ENCODE peak calls at places on chromosome 3, in nine cellular contexts. One of them, this sample, is unnamed.

GRCh38 chr3:23999012-23999641 is 54.0 kb downstream of the NR1D2 start:
- DNase-seq in HCT116: peak
- DNase-seq in fibroblast of mammary gland: peak
- DNase-seq in NB4: peak
- DNase-seq in tibial artery: peak
- DNase-seq in foreskin fibroblast: peak
- DNase-seq in adrenal gland: peak
- DNase-seq in dorsolateral prefrontal cortex: peak
- DNase-seq in heart left ventricle: peak
- DNase-seq in this sample: no peak

GRCh38 chr3:23867400-23867799 is 49.4 kb downstream of the NKIRAS1 start:
- DNase-seq in heart left ventricle: no peak
- DNase-seq in fibroblast of mammary gland: no peak
- DNase-seq in tibial artery: no peak
- DNase-seq in adrenal gland: no peak
- DNase-seq in dorsolateral prefrontal cortex: no peak
- DNase-seq in HCT116: no peak
- DNase-seq in NB4: no peak
- DNase-seq in foreskin fibroblast: no peak
- DNase-seq in this sample: no peak

GRCh38 chr3:128576290-128576689 is 74.3 kb downstream of the RPN1 start:
- DNase-seq in fibroblast of mammary gland: no peak
- DNase-seq in tibial artery: no peak
- DNase-seq in NB4: no peak
- DNase-seq in adrenal gland: no peak
- DNase-seq in heart left ventricle: no peak
- DNase-seq in dorsolateral prefrontal cortex: no peak
- DNase-seq in foreskin fibroblast: no peak
- DNase-seq in HCT116: no peak
- DNase-seq in this sample: no peak

GRCh38 chr3:190370369-190370768 is 17.6 kb upstream of the CLDN16 start:
- DNase-seq in dorsolateral prefrontal cortex: no peak
- DNase-seq in tibial artery: no peak
- DNase-seq in HCT116: no peak
- DNase-seq in foreskin fibroblast: no peak
- DNase-seq in fibroblast of mammary gland: no peak
- DNase-seq in adrenal gland: no peak
- DNase-seq in NB4: no peak
- DNase-seq in heart left ventricle: no peak
- DNase-seq in this sample: no peak

GRCh38 chr3:128167973-128168674 is 14.8 kb downstream of the EEFSEC start:
- DNase-seq in foreskin fibroblast: peak
- DNase-seq in heart left ventricle: peak
- DNase-seq in adrenal gland: no peak
- DNase-seq in NB4: peak
- DNase-seq in HCT116: no peak
- DNase-seq in tibial artery: no peak
- DNase-seq in fibroblast of mammary gland: no peak
- DNase-seq in dorsolateral prefrontal cortex: no peak
- DNase-seq in this sample: no peak

GRCh38 chr3:33041909-33042308 is 55.0 kb downstream of the GLB1 start:
- DNase-seq in HCT116: no peak
- DNase-seq in foreskin fibroblast: no peak
- DNase-seq in dorsolateral prefrontal cortex: no peak
- DNase-seq in adrenal gland: no peak
- DNase-seq in NB4: no peak
- DNase-seq in tibial artery: no peak
- DNase-seq in fibroblast of mammary gland: no peak
- DNase-seq in heart left ventricle: no peak
- DNase-seq in this sample: no peak

GRCh38 chr3:30643763-30644462 is 37.5 kb downstream of the TGFBR2 start:
- DNase-seq in NB4: peak
- DNase-seq in dorsolateral prefrontal cortex: no peak
- DNase-seq in adrenal gland: peak
- DNase-seq in HCT116: no peak
- DNase-seq in heart left ventricle: no peak
- DNase-seq in foreskin fibroblast: no peak
- DNase-seq in tibial artery: no peak
- DNase-seq in fibroblast of mammary gland: no peak
- DNase-seq in this sample: no peak

GRCh38 chr3:177827517-177828249 is 630.4 kb upstream of the TBL1XR1 start:
- DNase-seq in tibial artery: no peak
- DNase-seq in foreskin fibroblast: peak
- DNase-seq in HCT116: no peak
- DNase-seq in adrenal gland: peak
- DNase-seq in heart left ventricle: no peak
- DNase-seq in dorsolateral prefrontal cortex: no peak
- DNase-seq in fibroblast of mammary gland: peak
- DNase-seq in NB4: no peak
- DNase-seq in this sample: no peak

GRCh38 chr3:133459400-133459799 is 59.5 kb downstream of the BFSP2 start:
- DNase-seq in tibial artery: peak
- DNase-seq in HCT116: no peak
- DNase-seq in NB4: no peak
- DNase-seq in foreskin fibroblast: no peak
- DNase-seq in adrenal gland: no peak
- DNase-seq in fibroblast of mammary gland: no peak
- DNase-seq in dorsolateral prefrontal cortex: no peak
- DNase-seq in heart left ventricle: peak
- DNase-seq in this sample: peak

GRCh38 chr3:128784228-128784627 is 58.2 kb downstream of the RAB7A start:
- DNase-seq in HCT116: no peak
- DNase-seq in adrenal gland: peak
- DNase-seq in foreskin fibroblast: no peak
- DNase-seq in heart left ventricle: peak
- DNase-seq in NB4: peak
- DNase-seq in dorsolateral prefrontal cortex: peak
- DNase-seq in tibial artery: no peak
- DNase-seq in fibroblast of mammary gland: peak
- DNase-seq in this sample: no peak

GRCh38 chr3:138493804-138494606 is 59.6 kb downstream of the ESYT3 start:
- DNase-seq in NB4: peak
- DNase-seq in tibial artery: no peak
- DNase-seq in fibroblast of mammary gland: peak
- DNase-seq in heart left ventricle: no peak
- DNase-seq in adrenal gland: no peak
- DNase-seq in dorsolateral prefrontal cortex: no peak
- DNase-seq in HCT116: no peak
- DNase-seq in foreskin fibroblast: peak
- DNase-seq in this sample: no peak

GRCh38 chr3:101131767-101132166 is 138.5 kb upstream of the ABI3BP start:
- DNase-seq in NB4: peak
- DNase-seq in fibroblast of mammary gland: no peak
- DNase-seq in heart left ventricle: no peak
- DNase-seq in foreskin fibroblast: no peak
- DNase-seq in tibial artery: no peak
- DNase-seq in HCT116: no peak
- DNase-seq in adrenal gland: no peak
- DNase-seq in dorsolateral prefrontal cortex: no peak
- DNase-seq in this sample: no peak

GRCh38 chr3:128383316-128384235 is 83.1 kb downstream of the DNAJB8 start:
- DNase-seq in NB4: peak
- DNase-seq in adrenal gland: peak
- DNase-seq in heart left ventricle: peak
- DNase-seq in dorsolateral prefrontal cortex: no peak
- DNase-seq in HCT116: peak
- DNase-seq in fibroblast of mammary gland: peak
- DNase-seq in tibial artery: peak
- DNase-seq in foreskin fibroblast: peak
- DNase-seq in this sample: peak

GRCh38 chr3:64166584-64167155 is 58.6 kb downstream of the PRICKLE2 start:
- DNase-seq in NB4: no peak
- DNase-seq in fibroblast of mammary gland: no peak
- DNase-seq in HCT116: peak
- DNase-seq in adrenal gland: no peak
- DNase-seq in tibial artery: no peak
- DNase-seq in heart left ventricle: no peak
- DNase-seq in foreskin fibroblast: no peak
- DNase-seq in dorsolateral prefrontal cortex: no peak
- DNase-seq in this sample: peak

DNA sequence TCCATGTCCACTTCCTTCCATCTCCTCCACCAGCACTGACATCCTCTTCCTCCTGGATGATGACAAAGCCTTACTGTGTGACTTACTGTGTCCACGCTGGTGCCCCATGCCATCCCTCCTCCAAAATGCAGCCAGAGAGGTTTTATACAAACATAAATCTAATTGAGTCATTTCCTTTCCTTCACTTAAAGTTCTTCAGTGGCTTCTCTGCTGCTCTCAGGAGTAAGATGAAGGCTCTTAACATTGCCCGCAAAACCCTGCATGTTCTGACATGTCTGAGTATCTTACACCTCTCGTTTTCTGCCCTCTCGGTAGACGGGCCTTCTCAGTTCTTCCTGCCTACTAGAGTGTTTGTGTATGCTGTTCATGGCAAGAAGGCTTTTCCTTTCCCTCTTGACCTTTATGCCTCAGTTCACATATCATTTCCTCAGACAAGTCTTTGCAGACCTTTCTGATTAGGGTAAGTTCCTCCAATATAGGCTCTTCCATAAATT is 175.5 kb downstream of the CFAP20DC start:
- DNase-seq in heart left ventricle: no peak
- DNase-seq in adrenal gland: no peak
- DNase-seq in HCT116: peak
- DNase-seq in dorsolateral prefrontal cortex: no peak
- DNase-seq in fibroblast of mammary gland: peak
- DNase-seq in foreskin fibroblast: no peak
- DNase-seq in NB4: no peak
- DNase-seq in tibial artery: no peak
- DNase-seq in this sample: no peak
- TF ChIP-seq CTCF in heart left ventricle: no peak
- TF ChIP-seq CTCF in adrenal gland: no peak
- TF ChIP-seq CTCF in HCT116: no peak
- TF ChIP-seq CTCF in dorsolateral prefrontal cortex: no peak
- TF ChIP-seq CTCF in fibroblast of mammary gland: no peak
- TF ChIP-seq CTCF in foreskin fibroblast: no peak
- TF ChIP-seq CTCF in NB4: no peak
- TF ChIP-seq CTCF in tibial artery: no peak
- TF ChIP-seq CTCF in this sample: no peak

DNA sequence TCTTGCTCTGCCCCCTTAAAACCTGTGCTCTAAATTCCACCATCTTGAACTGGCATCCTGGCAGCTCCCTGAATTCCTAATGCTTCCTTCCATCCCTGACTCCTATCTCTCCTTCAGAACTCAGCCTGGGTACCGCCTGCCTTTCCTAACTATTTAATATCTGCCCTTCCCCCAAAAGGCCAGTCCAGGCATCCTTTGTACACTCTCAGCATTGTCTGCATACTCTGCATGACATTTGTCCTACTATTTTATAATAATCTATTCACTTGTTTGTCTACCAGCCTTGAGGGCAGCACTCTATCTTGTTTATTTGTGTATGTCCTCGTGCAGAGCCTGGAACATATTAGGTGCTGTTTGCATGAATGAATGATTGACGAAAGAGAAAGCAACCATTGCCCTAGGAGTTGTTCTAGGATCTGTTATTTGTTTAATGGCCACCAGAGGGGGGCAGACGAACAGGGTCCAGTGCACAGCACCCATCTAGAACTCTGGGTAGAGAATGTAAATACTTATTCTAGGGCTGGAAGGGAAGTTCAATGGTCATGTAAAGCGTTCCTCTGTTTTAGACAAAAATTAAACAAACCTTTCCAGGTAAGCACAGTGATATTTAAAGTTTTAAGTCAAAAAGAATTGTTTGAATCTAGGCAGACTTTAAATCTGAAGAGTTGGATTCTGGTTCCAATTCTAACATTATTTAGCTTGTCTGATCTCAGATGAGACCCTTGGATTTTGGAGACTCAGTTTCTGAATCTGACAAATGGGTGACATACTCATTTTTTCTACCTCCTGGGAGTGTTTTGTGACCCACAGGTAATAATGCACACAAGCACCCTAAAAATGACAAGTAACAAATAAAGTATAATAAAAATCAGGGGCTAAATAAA is 125.8 kb upstream of the GALNT15 start:
- DNase-seq in foreskin fibroblast: peak
- DNase-seq in HCT116: peak
- DNase-seq in fibroblast of mammary gland: peak
- DNase-seq in adrenal gland: peak
- DNase-seq in NB4: peak
- DNase-seq in heart left ventricle: peak
- DNase-seq in tibial artery: no peak
- DNase-seq in dorsolateral prefrontal cortex: no peak
- DNase-seq in this sample: no peak
- H3K4me3 ChIP-seq in foreskin fibroblast: no peak
- H3K4me3 ChIP-seq in HCT116: no peak
- H3K4me3 ChIP-seq in fibroblast of mammary gland: no peak
- H3K4me3 ChIP-seq in adrenal gland: no peak
- H3K4me3 ChIP-seq in NB4: no peak
- H3K4me3 ChIP-seq in heart left ventricle: no peak
- H3K4me3 ChIP-seq in tibial artery: no peak
- H3K4me3 ChIP-seq in dorsolateral prefrontal cortex: no peak
- H3K4me3 ChIP-seq in this sample: peak

GRCh38 chr3:194623449-194624290 is 9.5 kb downstream of the TMEM44 start:
- DNase-seq in dorsolateral prefrontal cortex: no peak
- DNase-seq in tibial artery: no peak
- DNase-seq in fibroblast of mammary gland: no peak
- DNase-seq in adrenal gland: no peak
- DNase-seq in heart left ventricle: no peak
- DNase-seq in foreskin fibroblast: no peak
- DNase-seq in HCT116: no peak
- DNase-seq in NB4: no peak
- DNase-seq in this sample: no peak
- TF ChIP-seq CTCF in dorsolateral prefrontal cortex: no peak
- TF ChIP-seq CTCF in tibial artery: no peak
- TF ChIP-seq CTCF in fibroblast of mammary gland: no peak
- TF ChIP-seq CTCF in adrenal gland: no peak
- TF ChIP-seq CTCF in heart left ventricle: no peak
- TF ChIP-seq CTCF in foreskin fibroblast: no peak
- TF ChIP-seq CTCF in HCT116: no peak
- TF ChIP-seq CTCF in NB4: no peak
- TF ChIP-seq CTCF in this sample: no peak

GRCh38 chr3:173588547-173588946 is 191.0 kb downstream of the NLGN1 start:
- DNase-seq in dorsolateral prefrontal cortex: no peak
- DNase-seq in adrenal gland: no peak
- DNase-seq in NB4: no peak
- DNase-seq in tibial artery: no peak
- DNase-seq in HCT116: no peak
- DNase-seq in heart left ventricle: no peak
- DNase-seq in fibroblast of mammary gland: no peak
- DNase-seq in foreskin fibroblast: no peak
- DNase-seq in this sample: no peak

GRCh38 chr3:173586176-173586575 is 188.6 kb downstream of the NLGN1 start:
- DNase-seq in dorsolateral prefrontal cortex: no peak
- DNase-seq in tibial artery: no peak
- DNase-seq in heart left ventricle: no peak
- DNase-seq in HCT116: no peak
- DNase-seq in NB4: no peak
- DNase-seq in adrenal gland: no peak
- DNase-seq in fibroblast of mammary gland: no peak
- DNase-seq in foreskin fibroblast: peak
- DNase-seq in this sample: no peak

GRCh38 chr3:173587055-173587454 is 189.5 kb downstream of the NLGN1 start:
- DNase-seq in dorsolateral prefrontal cortex: no peak
- DNase-seq in HCT116: no peak
- DNase-seq in heart left ventricle: no peak
- DNase-seq in fibroblast of mammary gland: no peak
- DNase-seq in foreskin fibroblast: no peak
- DNase-seq in tibial artery: no peak
- DNase-seq in NB4: no peak
- DNase-seq in adrenal gland: no peak
- DNase-seq in this sample: no peak

GRCh38 chr3:173584834-173585831 is 187.6 kb downstream of the NLGN1 start:
- DNase-seq in NB4: no peak
- DNase-seq in tibial artery: peak
- DNase-seq in HCT116: no peak
- DNase-seq in heart left ventricle: peak
- DNase-seq in fibroblast of mammary gland: peak
- DNase-seq in foreskin fibroblast: peak
- DNase-seq in dorsolateral prefrontal cortex: peak
- DNase-seq in adrenal gland: peak
- DNase-seq in this sample: peak

GRCh38 chr3:173589116-173589515 is 191.6 kb downstream of the NLGN1 start:
- DNase-seq in dorsolateral prefrontal cortex: no peak
- DNase-seq in NB4: no peak
- DNase-seq in adrenal gland: no peak
- DNase-seq in tibial artery: no peak
- DNase-seq in fibroblast of mammary gland: no peak
- DNase-seq in heart left ventricle: no peak
- DNase-seq in foreskin fibroblast: no peak
- DNase-seq in HCT116: no peak
- DNase-seq in this sample: no peak
- H3K4me3 ChIP-seq in dorsolateral prefrontal cortex: no peak
- H3K4me3 ChIP-seq in NB4: no peak
- H3K4me3 ChIP-seq in adrenal gland: no peak
- H3K4me3 ChIP-seq in tibial artery: no peak
- H3K4me3 ChIP-seq in fibroblast of mammary gland: no peak
- H3K4me3 ChIP-seq in heart left ventricle: no peak
- H3K4me3 ChIP-seq in foreskin fibroblast: no peak
- H3K4me3 ChIP-seq in HCT116: no peak
- H3K4me3 ChIP-seq in this sample: no peak

This sample was measured in ascending aorta.